ENCODE peak calls at places on chromosomes 12 and 14, in nine cellular contexts. D, Y, X, N, E, O, V, C and F are unnamed samples.

GRCh38 chr12:66025477-66025876 is 105.1 kb downstream of the LLPH start:
- DNase-seq in Y (no peak), N (no peak), D (no peak), C (no peak), E (no peak), O (no peak), X (no peak), V (no peak), F (no peak)

GRCh38 chr12:9365296-9365695 is 157.1 kb upstream of the PZP start:
- DNase-seq in V (peak; percentile 25), O (no peak), D (no peak), N (no peak), C (no peak), X (no peak), E (no peak), Y (no peak), F (no peak)

GRCh38 chr12:104569348-104570173 is 112.8 kb downstream of the CHST11 start:
- DNase-seq in N (no peak), C (no peak), V (peak; percentile 54), D (no peak), E (peak; percentile 57), Y (no peak), O (no peak), X (no peak), F (no peak)

GRCh38 chr12:114903394-114903748 is 219.4 kb upstream of the TBX3 start:
- DNase-seq in N (no peak), C (no peak), Y (no peak), O (no peak), D (no peak), V (peak; percentile 46), E (no peak), X (no peak), F (no peak)

GRCh38 chr12:120262852-120263724 is 2.4 kb downstream of the PXN start:
- DNase-seq in X (no peak), D (no peak), V (no peak), N (peak; percentile 44), C (no peak), Y (no peak), O (no peak), E (no peak), F (peak; percentile 41)

GRCh38 chr12:125989716-125990115 is 924.5 kb downstream of the AACS start:
- DNase-seq in O (no peak), Y (no peak), N (no peak), D (no peak), V (no peak), C (peak; percentile 55), E (no peak), X (no peak), F (no peak)

GRCh38 chr12:122876724-122877123 is 19.2 kb downstream of the VPS37B start:
- DNase-seq in C (no peak), Y (no peak), D (no peak), E (no peak), O (no peak), V (peak; percentile 72), X (no peak), N (no peak), F (no peak)

GRCh38 chr14:51716610-51717009 is 64.9 kb downstream of the FRMD6 start:
- DNase-seq in Y (no peak), X (no peak), C (peak; percentile 11), E (no peak), V (peak; percentile 57), N (no peak), O (no peak), D (no peak), F (no peak)

GRCh38 chr14:69921052-69921451 is 41.8 kb downstream of the SMOC1 start:
- DNase-seq in E (no peak), N (no peak), V (peak; percentile 98), O (no peak), Y (no peak), X (no peak), C (no peak), D (no peak), F (no peak)

GRCh38 chr12:111756196-111756595 is 10.5 kb upstream of the ALDH2 start:
- DNase-seq in D (no peak), N (no peak), O (no peak), V (no peak), E (no peak), Y (no peak), C (no peak), X (no peak), F (no peak)

GRCh38 chr12:116299064-116299463 is 21.6 kb upstream of the MED13L start:
- DNase-seq in X (no peak), C (no peak), D (no peak), V (no peak), O (no peak), Y (no peak), N (no peak), E (no peak), F (no peak)

GRCh38 chr12:64806593-64806992 is 17.9 kb upstream of the TBC1D30 start:
- DNase-seq in X (no peak), N (no peak), C (no peak), O (no peak), E (no peak), D (no peak), V (peak; percentile 78), Y (no peak), F (no peak)

DNA sequence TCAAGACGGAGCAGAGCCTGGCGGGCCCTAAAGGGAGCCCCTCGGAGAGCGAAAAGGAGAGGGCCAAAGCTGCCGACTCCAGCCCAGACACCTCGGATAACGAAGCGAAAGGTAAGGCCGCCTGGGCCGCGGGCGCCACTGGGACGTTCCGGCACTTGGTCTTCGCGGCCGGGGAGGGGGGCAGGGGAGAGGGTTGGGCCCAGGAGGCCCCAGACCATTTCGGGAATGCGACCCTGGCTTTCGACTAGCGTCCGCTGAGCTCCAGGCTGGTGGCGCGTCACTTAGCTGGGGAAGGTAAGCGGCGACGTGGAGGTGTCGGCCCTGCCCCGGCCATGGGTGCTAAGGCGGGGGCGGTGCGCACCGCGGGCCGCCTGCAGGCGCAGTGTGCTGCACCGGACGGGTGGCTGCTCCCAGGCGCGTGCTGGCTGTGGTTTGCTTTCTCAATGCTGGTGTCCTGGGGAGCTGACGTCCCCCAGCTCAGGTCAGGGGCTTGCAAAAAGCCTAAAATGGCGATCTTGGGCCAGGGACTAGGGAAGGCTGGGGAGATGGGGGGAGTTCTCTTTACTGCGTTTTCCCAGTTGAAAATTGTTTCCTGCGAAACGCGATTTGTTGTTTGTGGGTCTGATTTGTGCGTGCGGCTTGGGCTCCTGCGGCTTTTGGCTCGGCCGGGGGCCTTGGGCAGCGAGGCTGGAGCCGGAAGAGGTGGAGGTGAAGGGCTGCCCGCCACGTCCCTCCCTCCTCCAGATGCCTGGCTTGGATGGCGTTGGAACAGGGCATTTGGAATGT is 1.1 kb downstream of the HOXC10 start:
- DNase-seq in E (no peak), V (no peak), N (no peak), C (no peak), D (no peak), Y (no peak), O (no peak), X (no peak), F (no peak)
- TF ChIP-seq CTCF in E (no peak), V (no peak), N (no peak), C (no peak), D (no peak), Y (no peak), O (no peak), X (no peak), F (no peak)

DNA sequence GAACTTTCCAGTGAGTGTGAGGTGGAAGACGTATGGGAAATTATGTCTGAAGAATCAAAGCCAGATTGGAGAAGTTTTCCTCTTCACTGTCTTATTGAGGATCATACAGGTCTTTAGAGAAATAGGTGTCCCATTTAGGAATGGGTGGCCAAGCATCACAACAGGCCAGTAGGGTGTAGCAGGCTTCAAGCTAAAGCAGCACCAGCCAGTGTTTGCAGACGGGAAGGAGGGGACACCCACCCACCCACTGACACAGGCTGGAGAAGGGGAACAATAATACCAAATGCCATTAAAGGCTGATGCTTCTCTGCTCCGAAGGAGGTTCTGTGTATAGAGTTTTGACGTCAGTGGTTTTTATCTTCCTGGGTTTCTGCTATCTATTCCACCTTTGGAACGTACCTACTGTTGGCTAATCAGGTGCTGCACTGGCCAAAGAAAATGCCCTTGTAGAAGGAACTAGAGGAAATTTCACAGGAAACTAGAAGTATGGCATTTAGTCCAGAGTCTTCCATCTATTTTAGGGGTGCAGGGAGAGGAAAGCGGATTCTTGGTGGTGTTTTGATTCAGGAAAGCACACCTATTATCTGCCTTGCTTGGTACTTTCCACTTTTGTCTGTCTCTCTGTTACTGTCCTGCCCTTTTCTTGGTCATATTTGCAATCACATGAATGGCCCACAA is 1.9 kb downstream of the SRRM4 start:
- DNase-seq in D (no peak), Y (no peak), N (no peak), C (no peak), E (no peak), O (no peak), V (no peak), X (no peak), F (peak; percentile 43)
- TF ChIP-seq CTCF in D (no peak), Y (peak; percentile 49), N (no peak), C (no peak), E (no peak), O (no peak), V (no peak), X (no peak), F (no peak)

GRCh38 chr12:96399919-96400630 is at the start of gene CDK17:
- DNase-seq in D (peak; percentile 94), C (peak; percentile 90), N (peak; percentile 83), O (peak; percentile 87), E (peak; percentile 92), X (peak; percentile 84), Y (peak; percentile 82), V (peak; percentile 92), F (peak; percentile 88)

GRCh38 chr12:96397756-96398421 is 2.4 kb downstream of the CDK17 start:
- DNase-seq in X (no peak), C (no peak), N (no peak), O (no peak), Y (no peak), V (no peak), E (no peak), D (no peak), F (no peak)

GRCh38 chr12:96400631-96401060 is 407 bp upstream of the CDK17 start:
- DNase-seq in O (no peak), V (peak; percentile 46), D (no peak), N (no peak), Y (no peak), X (no peak), C (no peak), E (no peak), F (no peak)

GRCh38 chr12:96398422-96399080 is 1.7 kb downstream of the CDK17 start:
- DNase-seq in O (no peak), Y (no peak), E (peak; percentile 24), X (no peak), D (no peak), N (no peak), V (peak; percentile 27), C (no peak), F (no peak)

GRCh38 chr12:96399081-96399918 is 939 bp downstream of the CDK17 start:
- DNase-seq in C (peak; percentile 55), E (peak; percentile 86), D (peak; percentile 84), N (peak; percentile 79), O (peak; percentile 84), X (peak; percentile 47), V (peak; percentile 57), Y (peak; percentile 69), F (peak; percentile 83)
- TF ChIP-seq CTCF in C (no peak), E (peak; percentile 13), D (peak; percentile 7), N (no peak), O (peak; percentile 8), X (no peak), V (no peak), Y (no peak), F (no peak)

DNA sequence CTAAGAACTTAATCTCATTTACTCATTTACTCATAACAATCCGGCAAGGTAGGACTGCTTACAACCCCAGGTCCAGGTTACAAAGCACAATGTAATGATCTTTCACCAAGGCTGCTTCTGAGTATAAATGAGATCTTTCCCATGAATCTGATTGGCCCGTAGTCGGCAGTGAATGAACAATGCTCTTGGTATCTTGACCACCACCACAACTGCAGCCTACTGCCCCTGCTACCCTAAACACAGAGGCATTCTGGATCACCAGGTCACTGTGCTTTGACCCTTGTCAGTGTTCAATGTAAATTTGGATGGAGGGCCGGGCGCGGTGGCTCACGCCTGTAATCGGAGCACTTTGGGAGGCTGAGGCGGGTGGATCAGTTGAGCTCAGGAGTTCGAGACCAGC is 15.9 kb downstream of the FAM181A start:
- DNase-seq in X (no peak), E (no peak), V (peak; percentile 84), C (no peak), D (no peak), Y (no peak), O (no peak), N (no peak), F (no peak)
- TF ChIP-seq CTCF in X (no peak), E (no peak), V (no peak), C (no peak), D (no peak), Y (no peak), O (no peak), N (no peak), F (no peak)